ENCODE peak calls at places on chromosomes 5 and 9, in five cellular contexts. N is spleen; Z is kidney; P is tibial nerve; A is effector memory CD4-positive, alpha-beta T cell. L is an unnamed sample.

GRCh38 chr9:38200431-38200830 is 131.4 kb upstream of the SHB start:
- DNase-seq in N (no peak), P (no peak), A (no peak), Z (no peak), L (peak; percentile 18)

GRCh38 chr5:110077147-110077546 is 387.4 kb downstream of the MAN2A1 start:
- DNase-seq in A (no peak), Z (no peak), P (no peak), N (no peak), L (no peak)

GRCh38 chr9:135107592-135108235 is 20.2 kb downstream of the OLFM1 start:
- DNase-seq in P (no peak), A (no peak), Z (no peak), N (no peak), L (no peak)

GRCh38 chr5:96852769-96853168 is 23.5 kb upstream of the ERAP2 start:
- DNase-seq in Z (no peak), A (no peak), P (no peak), N (no peak), L (no peak)

GRCh38 chr5:39459091-39459490 is 34.3 kb upstream of the DAB2 start:
- DNase-seq in A (no peak), N (no peak), P (no peak), Z (no peak), L (no peak)

GRCh38 chr9:30574355-30575151 is 1809.9 kb upstream of the ACO1 start:
- DNase-seq in Z (peak; percentile 57), N (peak; percentile 62), A (no peak), P (no peak), L (peak; percentile 75)

GRCh38 chr9:32603914-32604852 is 31.2 kb upstream of the NDUFB6 start:
- DNase-seq in Z (no peak), A (no peak), N (no peak), P (no peak), L (peak; percentile 21)

GRCh38 chr9:74444389-74444788 is 52.7 kb upstream of the RORB start:
- DNase-seq in P (no peak), N (no peak), A (no peak), Z (no peak), L (no peak)

GRCh38 chr5:67315082-67315801 is 118.6 kb upstream of the CD180 start:
- DNase-seq in Z (peak; percentile 63), N (peak; percentile 69), A (no peak), P (no peak), L (no peak)

GRCh38 chr5:68214472-68215207 is 916 bp upstream of the PIK3R1 start:
- DNase-seq in Z (no peak), A (no peak), P (no peak), N (peak; percentile 96), L (peak; percentile 59)

GRCh38 chr9:1434082-1434481 is 383.9 kb downstream of the DMRT2 start:
- DNase-seq in Z (no peak), P (no peak), N (no peak), A (no peak), L (no peak)

GRCh38 chr9:74887041-74887980 is at the start of gene TRPM6:
- DNase-seq in P (peak; percentile 64), A (no peak), Z (peak; percentile 92), N (peak; percentile 95), L (peak; percentile 71)

GRCh38 chr9:136392538-136393449 is 7.2 kb downstream of the SNAPC4 start:
- DNase-seq in Z (peak; percentile 56), N (no peak), A (no peak), P (no peak), L (no peak)

GRCh38 chr5:178577944-178578343 is 12.2 kb downstream of the COL23A1 start:
- DNase-seq in A (no peak), P (no peak), Z (no peak), N (no peak), L (no peak)

GRCh38 chr9:136243631-136244030 is 2.0 kb downstream of the QSOX2 start:
- DNase-seq in P (no peak), Z (no peak), A (no peak), N (no peak), L (no peak)

GRCh38 chr5:155679530-155679929 is 647.4 kb upstream of the SGCD start:
- DNase-seq in P (no peak), N (no peak), Z (no peak), A (no peak), L (no peak)

GRCh38 chr5:157912621-157913325 is 53.8 kb upstream of the CLINT1 start:
- DNase-seq in N (no peak), Z (peak; percentile 77), A (no peak), P (no peak), L (no peak)

GRCh38 chr9:11319477-11320060 is 706.8 kb upstream of the PTPRD start:
- DNase-seq in Z (no peak), P (no peak), N (no peak), A (no peak), L (peak; percentile 30)

GRCh38 chr5:60540855-60541805 is 158.8 kb downstream of the DEPDC1B start:
- DNase-seq in N (no peak), A (no peak), Z (no peak), P (no peak), L (no peak)

GRCh38 chr9:126979461-126979860 is 64.9 kb downstream of the RALGPS1 start:
- DNase-seq in N (no peak), P (no peak), Z (no peak), A (no peak), L (no peak)

GRCh38 chr5:65440456-65440855 is 41.3 kb downstream of the ADAMTS6 start:
- DNase-seq in A (no peak), Z (no peak), P (no peak), N (no peak), L (no peak)

GRCh38 chr5:71482132-71482531 is 26.7 kb downstream of the BDP1 start:
- DNase-seq in N (no peak), Z (no peak), A (no peak), P (peak; percentile 19), L (no peak)

GRCh38 chr9:14967450-14968321 is 57.5 kb upstream of the FREM1 start:
- DNase-seq in P (no peak), Z (no peak), N (no peak), A (no peak), L (no peak)

GRCh38 chr9:33372900-33373299 is 29.5 kb downstream of the AQP7 start:
- DNase-seq in N (peak; percentile 23), P (no peak), Z (no peak), A (no peak), L (no peak)

GRCh38 chr9:82604947-82605656 is 457.8 kb downstream of the RASEF start:
- DNase-seq in N (no peak), A (no peak), P (peak; percentile 25), Z (no peak), L (peak; percentile 39)

GRCh38 chr5:65867509-65868195 is 58.7 kb upstream of the ERBIN start:
- DNase-seq in Z (no peak), N (no peak), P (no peak), A (no peak), L (no peak)

GRCh38 chr5:143501176-143501840 is 97.8 kb upstream of the NR3C1 start:
- DNase-seq in A (no peak), N (no peak), Z (no peak), P (no peak), L (no peak)

GRCh38 chr9:127905788-127906191 is 6.4 kb upstream of the ST6GALNAC6 start:
- DNase-seq in A (peak; percentile 75), N (peak; percentile 90), P (no peak), Z (peak; percentile 83), L (no peak)

GRCh38 chr5:146751054-146751453 is 127.5 kb downstream of the PPP2R2B start:
- DNase-seq in N (no peak), P (no peak), A (no peak), Z (no peak), L (no peak)

GRCh38 chr9:97567182-97567893 is 65.8 kb downstream of the TSTD2 start:
- DNase-seq in P (no peak), N (peak; percentile 48), Z (no peak), A (no peak), L (no peak)

GRCh38 chr5:171647043-171647899 is 138.3 kb upstream of the SMIM23 start:
- DNase-seq in P (no peak), A (no peak), N (no peak), Z (no peak), L (no peak)

GRCh38 chr9:114313186-114313585 is 9.7 kb upstream of the ORM1 start:
- DNase-seq in A (no peak), P (no peak), Z (no peak), N (peak; percentile 1), L (no peak)

GRCh38 chr9:3080951-3081350 is 237.1 kb upstream of the PUM3 start:
- DNase-seq in Z (no peak), A (no peak), N (no peak), P (no peak), L (no peak)
- H3K4me3 ChIP-seq in Z (no peak overlapping the region), A (no peak overlapping the region), N (no peak overlapping the region), P (no peak overlapping the region), L (no peak overlapping the region)

GRCh38 chr9:111099199-111100005 is 61.1 kb upstream of the LPAR1 start:
- DNase-seq in A (no peak), Z (no peak), N (no peak), P (no peak), L (no peak)
- H3K4me1 ChIP-seq in A (no peaks in the 10 kb centered on the region), Z (no peaks in the 10 kb centered on the region), N (no peaks in the 10 kb centered on the region), P (no peaks in the 10 kb centered on the region), L (no peaks in the 10 kb centered on the region)

GRCh38 chr9:35074791-35075190 is 2.4 kb upstream of the VCP start:
- DNase-seq in P (no peak), Z (no peak), N (no peak), A (no peak), L (no peak)

GRCh38 chr9:35074141-35074540 is 1.7 kb upstream of the VCP start:
- DNase-seq in A (no peak), Z (no peak), P (no peak), N (peak; percentile 69), L (no peak)

GRCh38 chr9:35073276-35073607 is 817 bp upstream of the VCP start:
- DNase-seq in Z (no peak), P (no peak), A (no peak), N (no peak), L (no peak)

GRCh38 chr9:35076848-35077247 is 2.9 kb downstream of the FANCG start:
- DNase-seq in P (no peak), A (no peak), Z (no peak), N (no peak), L (no peak)

GRCh38 chr9:35075358-35075757 is 2.9 kb upstream of the VCP start:
- DNase-seq in N (no peak), P (no peak), Z (no peak), A (no peak), L (no peak)
- H3K36me3 ChIP-seq in N (no peaks in the 10 kb centered on the region), P (no peaks in the 10 kb centered on the region), Z (no peaks in the 10 kb centered on the region), A (no peaks in the 10 kb centered on the region), L (no peaks in the 10 kb centered on the region)

GRCh38 chr5:159916841-159917761 is 819 bp downstream of the ADRA1B start:
- DNase-seq in N (no peak), A (no peak), P (no peak), Z (no peak), L (no peak)
- H3K4me3 ChIP-seq in N (peak overlapping the region; percentile 27), A (no peak overlapping the region), P (no peak overlapping the region), Z (peak overlapping the region; percentile 61), L (peak overlapping the region; percentile 47)

GRCh38 chr5:173662896-173663809 is 46.7 kb upstream of the BOD1 start:
- DNase-seq in Z (no peak), A (no peak), P (no peak), N (no peak), L (no peak)
- H3K4me1 ChIP-seq in Z (peaks cover 8% of the 10 kb centered on the region), A (no peaks in the 10 kb centered on the region), P (no peaks in the 10 kb centered on the region), N (peaks cover 14% of the 10 kb centered on the region), L (no peaks in the 10 kb centered on the region)

GRCh38 chr5:10704949-10705621 is 55.9 kb downstream of the DAP start:
- DNase-seq in P (no peak), N (no peak), Z (no peak), A (no peak), L (no peak)
- H3K36me3 ChIP-seq in P (no peaks in the 10 kb centered on the region), N (no peaks in the 10 kb centered on the region), Z (no peaks in the 10 kb centered on the region), A (no peaks in the 10 kb centered on the region), L (no peaks in the 10 kb centered on the region)

L was measured in testis.